ENCODE peak calls at places on chromosomes 7 and 10, in six cellular contexts. J, Y, R, O, Q and K are unnamed samples. For H3K36me3, the result is how much of the 10 kb centered on the place peaks cover.

GRCh38 chr7:137458399-137458798 is 114.9 kb upstream of the PTN start:
- DNase-seq in J (no peak), Y (no peak), R (no peak), O (no peak), Q (no peak), K (no peak)

GRCh38 chr7:5615190-5616070 is 166.0 kb downstream of the RNF216 start:
- DNase-seq in J (no peak), Y (no peak), R (no peak), O (no peak), Q (no peak), K (no peak)

GRCh38 chr7:20700491-20701231 is 85.2 kb downstream of the ABCB5 start:
- DNase-seq in J (no peak), Y (no peak), R (no peak), O (no peak), Q (peak), K (no peak)

GRCh38 chr10:91185239-91185875 is 35.1 kb upstream of the PCGF5 start:
- DNase-seq in J (no peak), Y (no peak), R (peak), O (no peak), Q (no peak), K (no peak)

GRCh38 chr10:57776688-57777432 is 490.8 kb downstream of the IPMK start:
- DNase-seq in J (no peak), Y (no peak), R (no peak), O (no peak), Q (no peak), K (no peak)

GRCh38 chr7:77537595-77538185 is 595 bp downstream of the PTPN12 start:
- DNase-seq in J (peak), Y (peak), R (peak), O (peak), Q (peak), K (peak)

GRCh38 chr10:113305871-113306270 is 247.0 kb upstream of the HABP2 start:
- DNase-seq in J (no peak), Y (no peak), R (peak), O (no peak), Q (no peak), K (no peak)

GRCh38 chr10:128186959-128187787 is 61.0 kb upstream of the MKI67 start:
- DNase-seq in J (no peak), Y (no peak), R (no peak), O (no peak), Q (no peak), K (peak)

GRCh38 chr10:84095821-84096497 is 43.4 kb upstream of the GHITM start:
- DNase-seq in J (peak), Y (peak), R (peak), O (no peak), Q (peak), K (no peak)

GRCh38 chr7:96800824-96801223 is 91.2 kb upstream of the SEM1 start:
- DNase-seq in J (no peak), Y (no peak), R (no peak), O (no peak), Q (no peak), K (peak)

GRCh38 chr10:124030711-124031110 is 62.7 kb downstream of the CHST15 start:
- DNase-seq in J (no peak), Y (no peak), R (no peak), O (no peak), Q (no peak), K (no peak)

GRCh38 chr7:43481905-43482678 is 100.8 kb upstream of the STK17A start:
- DNase-seq in J (no peak), Y (no peak), R (peak), O (no peak), Q (no peak), K (no peak)

GRCh38 chr10:61612009-61612408 is 50.7 kb upstream of the CABCOCO1 start:
- DNase-seq in J (no peak), Y (no peak), R (no peak), O (no peak), Q (no peak), K (no peak)

GRCh38 chr7:45410893-45411292 is 163.3 kb upstream of the ADCY1 start:
- DNase-seq in J (no peak), Y (no peak), R (no peak), O (no peak), Q (no peak), K (no peak)
- H3K4me3 ChIP-seq in J (no peak), Y (no peak), R (no peak), O (no peak), Q (no peak), K (no peak)

GRCh38 chr7:155773531-155773930 is 38.7 kb downstream of the SHH start:
- DNase-seq in J (no peak), Y (no peak), R (no peak), O (no peak), Q (no peak), K (no peak)
- H3K36me3 ChIP-seq in J (half or more), Y (half or more), R (under half), O (under half), Q (under half), K (under half)

DNA sequence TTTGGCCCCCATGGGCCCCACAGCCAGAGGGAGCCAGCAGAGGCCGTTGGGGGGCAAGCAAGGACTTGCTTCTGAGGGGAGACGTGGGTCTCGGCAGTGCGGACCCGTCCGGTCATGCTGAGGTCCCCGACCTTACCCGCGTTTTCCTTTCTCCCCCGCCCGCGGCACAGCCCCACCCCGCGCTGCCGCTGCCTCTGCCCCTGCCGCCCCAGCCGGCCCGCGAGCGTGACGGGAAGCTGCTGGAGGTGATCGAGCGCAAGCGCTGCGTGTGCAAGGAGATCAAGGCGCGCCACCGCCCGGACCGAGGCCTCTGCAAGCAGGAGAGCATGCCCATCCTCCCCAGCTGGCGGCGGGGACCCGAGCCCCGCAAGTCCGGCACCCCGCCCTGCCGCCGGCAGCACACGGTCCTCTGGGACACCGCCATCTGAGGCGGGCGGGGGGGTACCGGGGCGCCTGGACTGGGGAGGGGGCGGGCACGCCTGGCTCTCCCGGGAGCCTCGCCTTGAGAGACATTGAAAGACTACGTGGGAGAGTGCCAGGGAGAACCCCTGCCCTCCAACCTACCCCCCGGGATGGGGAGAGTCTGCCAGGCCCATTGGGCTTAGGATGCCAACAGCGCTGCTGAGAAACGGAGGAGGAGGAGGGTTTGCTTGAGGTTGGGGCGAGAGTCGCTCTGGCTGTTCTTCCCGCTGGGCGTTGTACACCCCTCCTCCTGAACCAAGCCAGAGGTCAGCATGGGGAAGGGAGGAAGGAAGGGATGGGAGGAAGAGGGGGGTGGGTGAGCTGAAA is 9.9 kb downstream of the NYAP1 start:
- DNase-seq in J (no peak), Y (peak), R (no peak), O (peak), Q (no peak), K (no peak)
- H3K4me3 ChIP-seq in J (peak), Y (peak), R (no peak), O (peak), Q (no peak), K (peak)

DNA sequence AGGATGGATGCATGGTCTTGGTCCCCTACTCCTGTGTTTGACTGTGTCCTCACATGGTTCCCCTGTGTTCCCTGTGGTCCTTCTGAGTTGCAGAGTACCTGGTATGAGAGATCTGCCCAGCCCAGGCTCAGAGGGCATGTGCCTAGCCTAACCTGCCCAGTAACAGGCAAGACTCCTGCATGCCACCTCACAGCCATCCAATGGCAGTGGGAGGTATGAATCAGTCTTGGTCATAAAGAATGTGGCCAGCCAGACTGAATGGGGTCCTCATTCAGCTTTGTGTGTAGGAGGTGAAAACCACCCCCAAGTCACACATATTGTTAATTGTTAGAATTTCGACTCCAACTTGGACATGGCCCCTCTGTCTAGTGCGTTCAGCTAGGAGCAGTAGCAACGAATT is 17.2 kb upstream of the GPR158 start:
- DNase-seq in J (no peak), Y (no peak), R (no peak), O (no peak), Q (no peak), K (no peak)
- H3K36me3 ChIP-seq in J (under half), Y (under half), R (under half), O (under half), Q (under half), K (under half)

GRCh38 chr7:42235734-42236133 is 1.3 kb downstream of the GLI3 start:
- DNase-seq in J (peak), Y (no peak), R (peak), O (peak), Q (peak), K (peak)

GRCh38 chr7:42233939-42234338 is 3.1 kb downstream of the GLI3 start:
- DNase-seq in J (no peak), Y (no peak), R (peak), O (no peak), Q (peak), K (no peak)

GRCh38 chr7:42233166-42233565 is 3.8 kb downstream of the GLI3 start:
- DNase-seq in J (no peak), Y (no peak), R (peak), O (no peak), Q (peak), K (peak)

GRCh38 chr7:42236266-42237161 is 495 bp downstream of the GLI3 start:
- DNase-seq in J (peak), Y (peak), R (peak), O (peak), Q (peak), K (peak)

GRCh38 chr7:42234736-42235135 is 2.3 kb downstream of the GLI3 start:
- DNase-seq in J (no peak), Y (no peak), R (no peak), O (no peak), Q (no peak), K (no peak)
- H3K4me3 ChIP-seq in J (no peak), Y (peak), R (peak), O (no peak), Q (peak), K (no peak)

GRCh38 chr10:80449545-80449944 is 4.6 kb upstream of the TSPAN14 start:
- DNase-seq in J (no peak), Y (no peak), R (no peak), O (no peak), Q (no peak), K (no peak)
- H3K36me3 ChIP-seq in J (under half), Y (under half), R (under half), O (under half), Q (under half), K (under half)

GRCh38 chr10:117163061-117163953 is 25.2 kb upstream of the VAX1 start:
- DNase-seq in J (no peak), Y (no peak), R (peak), O (no peak), Q (peak), K (no peak)

GRCh38 chr10:117165557-117166419 is 27.7 kb upstream of the VAX1 start:
- DNase-seq in J (no peak), Y (no peak), R (peak), O (peak), Q (peak), K (peak)

GRCh38 chr10:117166420-117167345 is 28.6 kb upstream of the VAX1 start:
- DNase-seq in J (no peak), Y (no peak), R (peak), O (no peak), Q (peak), K (no peak)

GRCh38 chr10:117163954-117164292 is 25.9 kb upstream of the VAX1 start:
- DNase-seq in J (no peak), Y (no peak), R (no peak), O (no peak), Q (no peak), K (no peak)

GRCh38 chr10:117164878-117165556 is 26.9 kb upstream of the VAX1 start:
- DNase-seq in J (no peak), Y (no peak), R (peak), O (no peak), Q (no peak), K (no peak)
- H3K4me3 ChIP-seq in J (peak), Y (peak), R (peak), O (peak), Q (peak), K (no peak)

DNA sequence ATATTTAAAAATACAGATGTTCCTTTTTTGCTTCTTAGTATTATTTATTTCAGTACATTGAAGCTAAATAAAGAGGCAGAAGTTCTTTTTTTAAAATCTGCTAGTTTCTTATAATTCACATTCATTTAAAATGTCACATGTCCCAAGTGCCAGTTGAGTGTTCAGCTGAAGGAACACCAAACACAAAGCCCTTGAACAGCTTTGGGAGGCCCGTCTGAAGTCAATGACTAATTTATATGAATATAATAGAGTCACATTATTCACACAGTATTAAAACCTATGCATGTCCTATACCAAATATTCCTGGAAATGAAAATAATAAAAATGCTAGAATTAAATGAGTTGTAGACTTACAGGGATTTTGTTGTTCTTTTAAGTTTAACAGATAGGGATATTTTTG is 70.3 kb downstream of the GNAI1 start:
- DNase-seq in J (no peak), Y (no peak), R (no peak), O (no peak), Q (no peak), K (no peak)
- H3K36me3 ChIP-seq in J (under half), Y (under half), R (under half), O (under half), Q (under half), K (under half)

DNA sequence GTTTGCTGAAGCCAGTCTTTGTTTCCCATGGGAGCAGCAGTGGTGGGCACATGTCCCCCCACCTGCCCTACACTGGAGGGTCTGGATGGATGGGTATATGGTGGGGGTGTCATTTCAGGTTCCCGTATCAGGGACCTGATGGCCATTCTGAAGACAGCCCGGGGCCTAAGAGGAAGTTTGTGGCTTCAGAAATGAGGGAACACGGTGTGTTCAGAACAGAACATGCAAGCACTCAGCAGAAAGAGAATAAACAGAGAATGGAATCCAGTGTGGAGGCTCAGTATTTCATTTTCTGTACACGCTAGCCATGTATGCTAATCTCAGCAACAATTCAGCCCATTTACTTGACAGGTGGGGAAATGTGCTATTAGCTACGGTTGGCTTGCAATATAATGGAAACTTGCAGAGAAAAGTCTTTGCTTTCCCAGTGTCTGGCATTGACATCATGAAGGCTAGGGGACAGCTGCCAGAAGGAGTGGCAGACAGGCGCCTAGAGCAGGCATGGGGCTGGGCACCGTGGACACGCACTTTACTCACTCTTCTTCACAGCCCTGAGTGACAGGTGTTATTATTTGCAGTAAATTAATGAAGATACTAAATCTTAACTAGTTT is 98.6 kb downstream of the ELMO1 start:
- DNase-seq in J (no peak), Y (no peak), R (no peak), O (no peak), Q (no peak), K (peak)
- H3K4me3 ChIP-seq in J (no peak), Y (no peak), R (no peak), O (no peak), Q (no peak), K (no peak)

DNA sequence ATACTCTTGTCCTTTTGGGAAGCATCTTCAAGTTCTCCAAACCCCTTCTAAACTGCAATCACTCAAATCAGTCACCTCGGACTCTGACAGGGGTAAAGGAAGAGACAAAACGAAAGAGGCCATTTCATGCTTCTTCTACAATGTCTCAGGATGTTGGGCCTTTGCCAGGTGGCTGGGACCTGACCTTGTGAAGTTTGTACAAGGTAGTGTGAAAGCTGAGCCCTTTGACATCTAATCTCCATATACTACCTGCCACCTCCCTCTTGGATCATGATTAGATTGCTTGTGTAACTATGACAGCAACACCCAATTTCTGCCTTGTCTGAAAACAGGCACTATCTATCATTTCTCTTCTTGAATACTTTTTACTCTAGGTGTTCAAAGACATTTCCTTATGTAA is 35.1 kb upstream of the PDLIM1 start:
- DNase-seq in J (no peak), Y (no peak), R (no peak), O (no peak), Q (no peak), K (no peak)
- H3K36me3 ChIP-seq in J (half or more), Y (half or more), R (under half), O (under half), Q (under half), K (under half)